ENCODE peak calls at places on chromosomes 6 and 20, in four cellular contexts. Y is GM12878, B is SK-N-SH, W is HCT116. I is an unnamed sample.

GRCh38 chr6:37565267-37566208 is 65.8 kb upstream of the CCDC167 start:
- DNase-seq in Y (no peak), W (no peak), B (peak), I (no peak)

GRCh38 chr6:154710689-154711088 is 22.5 kb upstream of the SCAF8 start:
- DNase-seq in B (no peak), Y (no peak), W (no peak), I (no peak)

GRCh38 chr6:84688187-84688878 is 76.1 kb downstream of the TBX18 start:
- DNase-seq in W (no peak), B (no peak), Y (no peak), I (no peak)

GRCh38 chr6:154197176-154197850 is 158.3 kb downstream of the OPRM1 start:
- DNase-seq in Y (no peak), B (no peak), W (no peak), I (no peak)

GRCh38 chr6:25630508-25631229 is 21.3 kb upstream of the SCGN start:
- DNase-seq in W (no peak), Y (no peak), B (no peak), I (no peak)

GRCh38 chr6:119895626-119896025 is 546.1 kb upstream of the MAN1A1 start:
- DNase-seq in B (no peak), Y (no peak), W (no peak), I (no peak)

GRCh38 chr6:115882174-115882573 is 178.5 kb downstream of the FRK start:
- DNase-seq in Y (no peak), B (no peak), W (peak), I (peak)

GRCh38 chr6:25477006-25477590 is 174.9 kb upstream of the SCGN start:
- DNase-seq in W (no peak), Y (no peak), B (no peak), I (no peak)

GRCh38 chr20:10625641-10626040 is 48.2 kb downstream of the JAG1 start:
- DNase-seq in W (no peak), Y (no peak), B (no peak), I (no peak)

GRCh38 chr6:67331304-67331703 is 1303.8 kb upstream of the ADGRB3 start:
- DNase-seq in Y (no peak), B (no peak), W (no peak), I (no peak)

GRCh38 chr6:4973972-4974885 is 29.6 kb downstream of the RPP40 start:
- DNase-seq in W (no peak), B (peak), Y (no peak), I (peak)

GRCh38 chr6:5112065-5112799 is 27.1 kb downstream of the PPP1R3G start:
- DNase-seq in B (no peak), Y (no peak), W (peak), I (no peak)

GRCh38 chr20:50169329-50169823 is 15.9 kb upstream of the PEDS1 start:
- DNase-seq in B (peak), Y (no peak), W (no peak), I (peak)

GRCh38 chr20:50165687-50166554 is 12.4 kb upstream of the PEDS1 start:
- DNase-seq in B (peak), W (peak), Y (peak), I (peak)

DNA sequence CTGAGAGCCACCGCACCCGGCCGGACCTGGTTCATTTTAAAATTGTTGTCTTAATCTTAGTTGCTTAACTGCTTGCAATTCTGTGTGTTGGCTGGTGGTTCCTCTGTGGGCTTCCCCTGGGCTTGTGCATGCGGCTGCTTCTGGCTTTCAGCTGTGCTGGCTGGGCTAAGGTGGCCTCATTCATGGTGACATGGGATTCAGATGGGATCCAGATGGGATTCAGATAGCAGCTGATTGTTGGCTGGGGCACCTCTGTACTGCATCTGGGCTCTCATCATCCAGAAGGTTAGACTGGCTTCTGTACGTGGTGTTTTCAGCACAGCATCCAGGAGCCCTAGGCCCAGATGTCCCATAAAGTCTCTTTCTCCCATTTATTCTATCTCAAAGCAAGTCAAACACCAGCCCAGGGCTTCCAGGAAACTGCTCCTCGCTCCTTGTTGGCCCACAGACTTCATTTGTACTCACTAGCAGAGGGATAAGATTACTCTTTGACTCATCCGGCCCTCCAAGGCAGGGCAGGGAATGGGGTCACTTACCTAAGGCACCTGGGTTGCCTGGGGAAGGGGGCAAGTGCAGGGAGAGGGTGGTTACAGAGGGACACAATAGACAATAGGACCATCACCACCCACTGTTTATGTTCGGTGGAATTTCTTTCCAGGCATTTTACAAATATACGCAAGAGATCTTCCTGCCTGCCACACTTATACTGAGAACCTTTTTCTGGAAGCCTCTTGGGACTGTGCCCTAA is 10.2 kb upstream of the PEDS1 start:
- DNase-seq in Y (no peak), B (no peak), W (no peak), I (no peak)
- TF ChIP-seq JUND in Y (no peak), B (no peak), W (no peak), I (no peak)

GRCh38 chr6:89122625-89123024 is 4.8 kb upstream of the SRSF12 start:
- DNase-seq in Y (no peak), B (peak), W (peak), I (peak)
- TF ChIP-seq JUND in Y (no peak), B (no peak), W (no peak), I (no peak)

GRCh38 chr6:50240986-50241385 is 191.3 kb upstream of the DEFB112 start:
- DNase-seq in Y (no peak), W (no peak), B (no peak), I (no peak)

GRCh38 chr6:50239853-50240252 is 190.1 kb upstream of the DEFB112 start:
- DNase-seq in B (no peak), Y (no peak), W (no peak), I (no peak)

DNA sequence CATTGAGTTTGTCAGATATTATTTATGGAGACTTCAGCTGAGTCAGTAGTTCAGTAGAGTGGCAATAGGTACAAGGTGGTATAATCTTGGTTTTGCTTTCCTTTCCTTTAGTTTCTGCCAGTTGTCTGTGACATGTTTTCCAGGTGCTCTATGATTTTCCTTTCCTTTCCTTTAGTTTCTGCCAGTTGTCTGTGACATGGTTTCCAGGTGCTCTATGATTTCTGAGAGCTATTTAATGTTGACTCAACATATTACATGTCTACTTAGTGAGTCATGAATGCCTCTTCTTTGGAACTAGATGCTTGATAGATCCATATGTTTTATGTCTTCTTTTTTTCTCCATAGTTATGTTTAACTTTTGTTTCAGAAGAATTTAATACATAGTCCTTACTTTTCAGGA is 186.4 kb upstream of the DEFB112 start:
- DNase-seq in B (no peak), W (no peak), Y (no peak), I (no peak)
- TF ChIP-seq JUND in B (no peak), W (no peak), Y (no peak), I (no peak)

GRCh38 chr6:139887275-139887674 is 512.8 kb upstream of the CITED2 start:
- DNase-seq in Y (no peak), B (no peak), W (no peak), I (no peak)

GRCh38 chr6:139895205-139895793 is 520.9 kb upstream of the CITED2 start:
- DNase-seq in B (no peak), W (no peak), Y (no peak), I (no peak)

GRCh38 chr6:139894271-139894670 is 519.8 kb upstream of the CITED2 start:
- DNase-seq in W (no peak), B (no peak), Y (no peak), I (no peak)

GRCh38 chr6:139888691-139889122 is 514.3 kb upstream of the CITED2 start:
- DNase-seq in Y (no peak), W (no peak), B (no peak), I (no peak)

GRCh38 chr6:139891471-139891870 is 517.0 kb upstream of the CITED2 start:
- DNase-seq in W (no peak), Y (no peak), B (no peak), I (no peak)
- TF ChIP-seq JUND in W (no peak), Y (no peak), B (no peak), I (no peak)

GRCh38 chr20:53321596-53321995 is 272.0 kb downstream of the ZNF217 start:
- DNase-seq in W (no peak), Y (no peak), B (no peak), I (no peak)

GRCh38 chr20:53319200-53319599 is 274.4 kb downstream of the ZNF217 start:
- DNase-seq in W (no peak), B (no peak), Y (no peak), I (no peak)

GRCh38 chr20:53319716-53320115 is 273.9 kb downstream of the ZNF217 start:
- DNase-seq in B (no peak), W (no peak), Y (no peak), I (no peak)

GRCh38 chr20:53322651-53323050 is 271.0 kb downstream of the ZNF217 start:
- DNase-seq in Y (no peak), W (no peak), B (no peak), I (no peak)
- TF ChIP-seq JUND in Y (no peak), W (no peak), B (no peak), I (no peak)

DNA sequence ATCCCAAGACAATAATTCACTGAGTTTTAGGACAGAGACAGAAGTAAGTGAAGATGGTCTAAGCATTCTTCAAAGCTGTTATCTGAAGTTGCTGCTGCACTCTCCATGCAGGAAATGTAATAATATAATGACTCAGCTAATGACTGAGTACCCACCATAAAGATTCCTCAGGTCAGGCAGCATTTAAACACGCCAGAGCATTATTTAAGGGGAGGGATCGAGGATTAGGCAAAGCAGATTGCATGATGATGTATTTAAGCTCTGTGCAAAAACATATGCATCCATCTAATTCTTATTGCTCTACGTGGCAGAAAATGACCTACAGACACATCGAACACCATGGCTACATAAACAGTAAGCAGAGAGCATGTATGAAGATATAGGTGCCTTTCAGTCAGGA is 216.4 kb downstream of the UNC5CL start:
- DNase-seq in W (no peak), Y (no peak), B (no peak), I (no peak)
- TF ChIP-seq JUND in W (no peak), Y (no peak), B (no peak), I (no peak)

DNA sequence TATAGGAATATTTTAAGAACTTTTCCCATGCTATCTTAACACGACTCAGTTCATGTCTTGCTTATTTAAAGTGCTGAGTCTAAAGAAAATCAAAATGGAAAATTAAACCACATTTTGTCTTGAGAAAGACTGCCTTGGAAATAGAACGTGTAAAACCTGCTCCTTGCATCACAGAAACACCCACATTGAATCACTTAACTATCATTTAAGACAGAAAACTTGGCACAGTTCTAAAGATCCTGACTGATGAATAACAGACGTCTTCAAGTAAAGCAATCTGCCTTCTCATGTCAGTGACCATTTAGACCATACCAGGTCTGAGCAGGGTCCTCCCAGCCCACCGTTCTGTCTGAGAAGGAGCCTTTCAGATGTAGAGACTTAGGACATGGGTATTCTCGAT is 7.4 kb downstream of the PERP start:
- DNase-seq in Y (no peak), B (no peak), W (no peak), I (no peak)
- TF ChIP-seq JUND in Y (no peak), B (no peak), W (no peak), I (no peak)

GRCh38 chr20:40431112-40431511 is 257.9 kb downstream of the MAFB start:
- DNase-seq in W (no peak), Y (no peak), B (no peak), I (no peak)
- TF ChIP-seq JUND in W (no peak), Y (no peak), B (no peak), I (no peak)

I was measured in T47D.